ENCODE peak calls at places on chromosomes 6 and 20, in six cellular contexts. S is GM12865; R is CD8-positive, alpha-beta memory T cell; Y is activated naive CD4-positive, alpha-beta T cell treated with anti-CD3 and anti-CD28 coated beads, Interleukin-2, amount 10 ng/mL, durations not matched to agents 7 days and 5 days; N is astrocyte of the spinal cord; O is activated T-cell treated with anti-CD3 and anti-CD28 coated beads for 1 hour. M is an unnamed sample.

GRCh38 chr6:105646391-105646867 is 243.5 kb upstream of the PREP start:
- DNase-seq in N (peak; percentile 19), O (no peak), Y (peak; percentile 53), R (peak; percentile 10), S (peak; percentile 97), M (no peak)

GRCh38 chr6:127340171-127340570 is 3.2 kb downstream of the ECHDC1 start:
- DNase-seq in R (no peak), O (no peak), Y (no peak), N (no peak), S (no peak), M (no peak)

GRCh38 chr6:137799950-137800568 is 67.0 kb upstream of the TNFAIP3 start:
- DNase-seq in N (peak; percentile 60), S (peak; percentile 88), Y (peak; percentile 64), O (peak; percentile 44), R (peak; percentile 44), M (peak; percentile 36)

GRCh38 chr6:156890627-156891300 is 113.6 kb downstream of the ARID1B start:
- DNase-seq in S (no peak), O (no peak), Y (no peak), N (no peak), R (no peak), M (no peak)

GRCh38 chr20:63273635-63274380 is 1.2 kb downstream of the ARFGAP1 start:
- DNase-seq in N (peak; percentile 71), Y (no peak), S (no peak), O (no peak), R (no peak), M (no peak)

GRCh38 chr6:42138630-42139619 is 3.5 kb downstream of the C6orf132 start:
- DNase-seq in O (no peak), Y (no peak), S (no peak), N (no peak), R (no peak), M (peak; percentile 67)

GRCh38 chr20:41005361-41005729 is 23.3 kb upstream of the TOP1 start:
- DNase-seq in N (peak; percentile 97), O (no peak), R (no peak), Y (no peak), S (no peak), M (no peak)

GRCh38 chr6:140485740-140486467 is 1111.5 kb upstream of the CITED2 start:
- DNase-seq in O (no peak), R (no peak), S (peak; percentile 21), Y (no peak), N (peak; percentile 92), M (no peak)

GRCh38 chr6:112503210-112503609 is 156.1 kb downstream of the RFPL4B start:
- DNase-seq in R (no peak), N (peak; percentile 29), Y (no peak), O (no peak), S (no peak), M (no peak)

GRCh38 chr6:137869781-137870180 is 2.7 kb downstream of the TNFAIP3 start:
- DNase-seq in O (no peak), S (no peak), Y (no peak), R (no peak), N (no peak), M (no peak)

GRCh38 chr20:11921326-11921725 is 3.6 kb downstream of the BTBD3 start:
- DNase-seq in R (no peak), Y (no peak), N (no peak), O (no peak), S (no peak), M (no peak)

GRCh38 chr6:131177996-131178395 is 42.7 kb downstream of the AKAP7 start:
- DNase-seq in N (no peak), O (no peak), R (no peak), S (no peak), Y (no peak), M (no peak)

GRCh38 chr20:9179193-9179802 is 110.4 kb downstream of the PLCB4 start:
- DNase-seq in S (no peak), O (no peak), N (peak; percentile 63), Y (no peak), R (no peak), M (no peak)

GRCh38 chr6:558089-558488 is 98.8 kb downstream of the HUS1B start:
- DNase-seq in N (no peak), O (no peak), S (no peak), R (no peak), Y (no peak), M (no peak)

GRCh38 chr20:51043811-51044210 is 20.9 kb upstream of the KCNG1 start:
- DNase-seq in N (peak; percentile 49), Y (no peak), R (no peak), S (no peak), O (no peak), M (no peak)

GRCh38 chr6:111536888-111537287 is 53.9 kb upstream of the REV3L start:
- DNase-seq in O (no peak), R (no peak), N (no peak), S (peak; percentile 37), Y (no peak), M (no peak)

GRCh38 chr6:40714576-40715500 is 127.7 kb upstream of the LRFN2 start:
- DNase-seq in O (no peak), S (no peak), R (no peak), N (no peak), Y (no peak), M (no peak)